ENCODE peak calls at places on chromosomes 5 and 9, in six cellular contexts. One of them, this sample, is unnamed.

GRCh38 chr9:371349-371748 is 156.7 kb downstream of the DOCK8 start:
- DNase-seq in amygdala: no peak
- DNase-seq in NCI-H1105: no peak
- DNase-seq in D341Med: peak; percentile 48
- DNase-seq in IMR-90: no peak
- DNase-seq in AG08396: no peak
- DNase-seq in this sample: no peak

GRCh38 chr5:178074266-178074952 is 38.9 kb upstream of the N4BP3 start:
- DNase-seq in amygdala: no peak
- DNase-seq in NCI-H1105: no peak
- DNase-seq in AG08396: no peak
- DNase-seq in IMR-90: no peak
- DNase-seq in D341Med: no peak
- DNase-seq in this sample: no peak

GRCh38 chr5:173657745-173658422 is 41.4 kb upstream of the BOD1 start:
- DNase-seq in AG08396: no peak
- DNase-seq in IMR-90: no peak
- DNase-seq in amygdala: no peak
- DNase-seq in D341Med: no peak
- DNase-seq in NCI-H1105: no peak
- DNase-seq in this sample: no peak

GRCh38 chr5:56725709-56726108 is 89.6 kb upstream of the MAP3K1 start:
- DNase-seq in D341Med: no peak
- DNase-seq in IMR-90: peak; percentile 36
- DNase-seq in AG08396: no peak
- DNase-seq in amygdala: no peak
- DNase-seq in NCI-H1105: no peak
- DNase-seq in this sample: no peak

GRCh38 chr9:122087406-122088200 is 5.5 kb downstream of the TTLL11 start:
- DNase-seq in NCI-H1105: no peak
- DNase-seq in IMR-90: peak; percentile 75
- DNase-seq in amygdala: peak; percentile 49
- DNase-seq in D341Med: no peak
- DNase-seq in AG08396: peak; percentile 53
- DNase-seq in this sample: no peak

GRCh38 chr9:86141843-86142242 is 42.5 kb upstream of the GOLM1 start:
- DNase-seq in NCI-H1105: no peak
- DNase-seq in IMR-90: no peak
- DNase-seq in amygdala: no peak
- DNase-seq in D341Med: no peak
- DNase-seq in AG08396: no peak
- DNase-seq in this sample: no peak

GRCh38 chr5:7667216-7667767 is 183.6 kb downstream of the CFAP90 start:
- DNase-seq in amygdala: no peak
- DNase-seq in IMR-90: no peak
- DNase-seq in NCI-H1105: no peak
- DNase-seq in D341Med: no peak
- DNase-seq in AG08396: no peak
- DNase-seq in this sample: no peak

GRCh38 chr9:100028201-100028784 is 70.5 kb downstream of the ERP44 start:
- DNase-seq in D341Med: peak; percentile 76
- DNase-seq in AG08396: peak; percentile 68
- DNase-seq in IMR-90: peak; percentile 76
- DNase-seq in NCI-H1105: peak; percentile 5
- DNase-seq in amygdala: peak; percentile 53
- DNase-seq in this sample: peak; percentile 9

GRCh38 chr9:35909687-35910612 is 660 bp downstream of the SPAAR start:
- DNase-seq in amygdala: no peak
- DNase-seq in D341Med: no peak
- DNase-seq in IMR-90: no peak
- DNase-seq in AG08396: no peak
- DNase-seq in NCI-H1105: no peak
- DNase-seq in this sample: no peak

GRCh38 chr9:98706651-98707103 is 2.1 kb downstream of the GABBR2 start:
- DNase-seq in D341Med: peak; percentile 38
- DNase-seq in AG08396: peak; percentile 24
- DNase-seq in NCI-H1105: no peak
- DNase-seq in amygdala: peak; percentile 35
- DNase-seq in IMR-90: peak; percentile 52
- DNase-seq in this sample: no peak

GRCh38 chr9:124216474-124217176 is 41.1 kb upstream of the NEK6 start:
- DNase-seq in amygdala: peak; percentile 26
- DNase-seq in IMR-90: no peak
- DNase-seq in AG08396: no peak
- DNase-seq in NCI-H1105: no peak
- DNase-seq in D341Med: no peak
- DNase-seq in this sample: no peak

GRCh38 chr5:71783891-71784290 is 64.8 kb downstream of the CARTPT start:
- DNase-seq in amygdala: no peak
- DNase-seq in AG08396: no peak
- DNase-seq in NCI-H1105: no peak
- DNase-seq in IMR-90: no peak
- DNase-seq in D341Med: no peak
- DNase-seq in this sample: no peak

GRCh38 chr5:138179277-138179857 is 455 bp downstream of the KIF20A start:
- DNase-seq in AG08396: no peak
- DNase-seq in amygdala: no peak
- DNase-seq in IMR-90: no peak
- DNase-seq in NCI-H1105: no peak
- DNase-seq in D341Med: peak; percentile 26
- DNase-seq in this sample: no peak

GRCh38 chr9:122158202-122158601 is 1.4 kb downstream of the NDUFA8 start:
- DNase-seq in D341Med: peak; percentile 56
- DNase-seq in NCI-H1105: no peak
- DNase-seq in AG08396: peak; percentile 31
- DNase-seq in IMR-90: peak; percentile 43
- DNase-seq in amygdala: no peak
- DNase-seq in this sample: no peak

GRCh38 chr9:72872718-72873117 is 80.1 kb downstream of the ALDH1A1 start:
- DNase-seq in NCI-H1105: no peak
- DNase-seq in IMR-90: no peak
- DNase-seq in AG08396: no peak
- DNase-seq in D341Med: no peak
- DNase-seq in amygdala: no peak
- DNase-seq in this sample: no peak

GRCh38 chr9:129242971-129243561 is 65.0 kb upstream of the IER5L start:
- DNase-seq in D341Med: no peak
- DNase-seq in AG08396: no peak
- DNase-seq in amygdala: no peak
- DNase-seq in NCI-H1105: no peak
- DNase-seq in IMR-90: peak; percentile 70
- DNase-seq in this sample: peak; percentile 48

GRCh38 chr9:116193636-116194035 is 40.0 kb downstream of the PAPPA start:
- DNase-seq in NCI-H1105: no peak
- DNase-seq in D341Med: no peak
- DNase-seq in IMR-90: peak; percentile 89
- DNase-seq in AG08396: peak; percentile 67
- DNase-seq in amygdala: no peak
- DNase-seq in this sample: no peak

GRCh38 chr9:96450613-96451544 is 910 bp downstream of the HABP4 start:
- DNase-seq in amygdala: peak; percentile 22
- DNase-seq in NCI-H1105: no peak
- DNase-seq in D341Med: peak; percentile 37
- DNase-seq in AG08396: peak; percentile 45
- DNase-seq in IMR-90: peak; percentile 30
- DNase-seq in this sample: no peak

GRCh38 chr5:36090033-36090432 is 23.4 kb upstream of the UGT3A2 start:
- DNase-seq in IMR-90: peak; percentile 17
- DNase-seq in AG08396: peak; percentile 15
- DNase-seq in amygdala: no peak
- DNase-seq in D341Med: peak; percentile 39
- DNase-seq in NCI-H1105: no peak
- DNase-seq in this sample: peak; percentile 31

GRCh38 chr9:108270041-108270440 is 585.7 kb downstream of the ACTL7B start:
- DNase-seq in IMR-90: peak; percentile 38
- DNase-seq in NCI-H1105: no peak
- DNase-seq in D341Med: no peak
- DNase-seq in AG08396: no peak
- DNase-seq in amygdala: no peak
- DNase-seq in this sample: no peak

GRCh38 chr5:9621379-9621903 is 8.7 kb downstream of the TAS2R1 start:
- DNase-seq in D341Med: no peak
- DNase-seq in IMR-90: peak; percentile 42
- DNase-seq in amygdala: no peak
- DNase-seq in NCI-H1105: no peak
- DNase-seq in AG08396: peak; percentile 13
- DNase-seq in this sample: no peak

GRCh38 chr9:91727316-91727861 is 222.6 kb downstream of the ROR2 start:
- DNase-seq in AG08396: peak; percentile 87
- DNase-seq in IMR-90: peak; percentile 56
- DNase-seq in D341Med: peak; percentile 68
- DNase-seq in NCI-H1105: peak; percentile 18
- DNase-seq in amygdala: no peak
- DNase-seq in this sample: peak; percentile 63

GRCh38 chr9:36676823-36677521 is 104.3 kb downstream of the MELK start:
- DNase-seq in amygdala: no peak
- DNase-seq in IMR-90: peak; percentile 28
- DNase-seq in NCI-H1105: no peak
- DNase-seq in D341Med: no peak
- DNase-seq in AG08396: no peak
- DNase-seq in this sample: no peak

GRCh38 chr5:179270581-179271300 is 74.5 kb downstream of the ADAMTS2 start:
- DNase-seq in amygdala: peak; percentile 4
- DNase-seq in AG08396: no peak
- DNase-seq in IMR-90: peak; percentile 47
- DNase-seq in D341Med: no peak
- DNase-seq in NCI-H1105: no peak
- DNase-seq in this sample: no peak

GRCh38 chr9:6852243-6852963 is 94.6 kb downstream of the KDM4C start:
- DNase-seq in D341Med: no peak
- DNase-seq in IMR-90: peak; percentile 56
- DNase-seq in amygdala: no peak
- DNase-seq in AG08396: peak; percentile 57
- DNase-seq in NCI-H1105: no peak
- DNase-seq in this sample: no peak

GRCh38 chr9:114364123-114364522 is 23.7 kb downstream of the AKNA start:
- DNase-seq in D341Med: no peak
- DNase-seq in amygdala: no peak
- DNase-seq in NCI-H1105: no peak
- DNase-seq in IMR-90: peak; percentile 85
- DNase-seq in AG08396: peak; percentile 56
- DNase-seq in this sample: no peak

GRCh38 chr5:43648499-43649124 is 45.6 kb downstream of the NNT start:
- DNase-seq in AG08396: no peak
- DNase-seq in amygdala: no peak
- DNase-seq in D341Med: no peak
- DNase-seq in IMR-90: peak; percentile 13
- DNase-seq in NCI-H1105: no peak
- DNase-seq in this sample: no peak

GRCh38 chr5:83133797-83134196 is 56.5 kb downstream of the XRCC4 start:
- DNase-seq in NCI-H1105: no peak
- DNase-seq in D341Med: peak; percentile 10
- DNase-seq in IMR-90: no peak
- DNase-seq in AG08396: no peak
- DNase-seq in amygdala: no peak
- DNase-seq in this sample: no peak

GRCh38 chr5:137659209-137659608 is 76.7 kb downstream of the KLHL3 start:
- DNase-seq in AG08396: no peak
- DNase-seq in NCI-H1105: no peak
- DNase-seq in D341Med: no peak
- DNase-seq in IMR-90: no peak
- DNase-seq in amygdala: no peak
- DNase-seq in this sample: no peak